ENCODE peak calls at places on chromosomes 3 and 15, in ten cellular contexts. I is stimulated activated naive B cell treated with anti-CD40 and anti-IgM and Interleukin-4, amounts not matched to agents 10 μg/mL and 1 μg/mL and 100 μg/mL, for 72 hours; F is epithelial cell of esophagus; Z is activated CD4-positive, alpha-beta T cell treated with anti-CD3 and anti-CD28 coated beads, Interleukin-2, amount 50 U/mL, for 48 hours; Q is nucleus accumbens; P is thyroid gland; H is AG09319; D is NCI-H345; J is K562; Y is effector CD4-positive, alpha-beta T cell. C is an unnamed sample.

GRCh38 chr3:46624976-46625490 is 12.7 kb downstream of the FAM240A start:
- DNase-seq in I (no peak), D (peak), P (no peak), Z (no peak), F (no peak), Q (no peak), H (no peak), Y (no peak), J (no peak), C (no peak)

GRCh38 chr3:44132061-44132460 is 109.6 kb upstream of the TOPAZ1 start:
- DNase-seq in Z (no peak), D (no peak), I (no peak), P (no peak), Q (no peak), F (peak), J (no peak), Y (no peak), H (no peak), C (no peak)

GRCh38 chr3:18609184-18609583 is 184.0 kb upstream of the SATB1 start:
- DNase-seq in H (no peak), F (no peak), J (no peak), P (no peak), Q (no peak), I (no peak), Z (no peak), Y (no peak), D (no peak), C (no peak)

GRCh38 chr15:64892850-64893403 is 18.8 kb upstream of the ANKDD1A start:
- DNase-seq in F (no peak), I (peak), H (no peak), Y (no peak), J (no peak), Z (peak), P (no peak), Q (no peak), D (no peak), C (no peak)

GRCh38 chr3:185325946-185326791 is 36.8 kb upstream of the MAP3K13 start:
- DNase-seq in J (peak), I (no peak), D (no peak), Q (no peak), F (no peak), P (no peak), Z (no peak), Y (no peak), H (no peak), C (no peak)

GRCh38 chr15:93124126-93124525 is 35.1 kb upstream of the RGMA start:
- DNase-seq in Y (no peak), P (no peak), J (no peak), F (no peak), H (no peak), D (no peak), Z (no peak), I (no peak), Q (no peak), C (no peak)

GRCh38 chr15:81101894-81102815 is 31.9 kb upstream of the CFAP161 start:
- DNase-seq in P (no peak), D (no peak), J (no peak), F (no peak), Y (no peak), H (no peak), Z (no peak), Q (no peak), I (no peak), C (no peak)

GRCh38 chr3:167861649-167862048 is 126.1 kb downstream of the SERPINI1 start:
- DNase-seq in H (no peak), I (no peak), F (peak), D (no peak), P (no peak), J (no peak), Y (no peak), Z (no peak), Q (no peak), C (peak)

GRCh38 chr3:158094235-158094916 is 11.8 kb downstream of the SHOX2 start:
- DNase-seq in P (no peak), J (no peak), Z (no peak), F (no peak), D (no peak), I (no peak), H (no peak), Y (no peak), Q (no peak), C (no peak)

GRCh38 chr15:43253431-43254403 is 13.0 kb downstream of the TGM5 start:
- DNase-seq in Y (peak), H (no peak), Q (no peak), J (no peak), P (peak), D (no peak), Z (peak), I (peak), F (peak), C (no peak)

GRCh38 chr3:20039082-20039764 is 1.0 kb upstream of the KAT2B start:
- DNase-seq in I (no peak), F (no peak), P (peak), Z (no peak), D (no peak), Q (no peak), Y (no peak), J (no peak), H (no peak), C (no peak)

GRCh38 chr3:14352002-14352627 is 50.3 kb upstream of the SLC6A6 start:
- DNase-seq in F (no peak), I (no peak), Y (no peak), Q (no peak), P (no peak), H (no peak), D (no peak), Z (peak), J (peak), C (no peak)